ENCODE peak calls at places on chromosomes 7 and 10, in nine cellular contexts. One of them, this sample, is unnamed.

GRCh38 chr10:116653885-116654284 is 33.1 kb downstream of the PNLIPRP2 start:
- DNase-seq in fibroblast of lung: no peak
- DNase-seq in cardiac fibroblast: no peak
- DNase-seq in left ventricle myocardium inferior: no peak
- DNase-seq in endothelial cell: no peak
- DNase-seq in breast epithelium: no peak
- DNase-seq in AG04450: no peak
- DNase-seq in tibial artery: no peak
- DNase-seq in upper lobe of right lung: no peak
- DNase-seq in this sample: no peak

GRCh38 chr7:128105228-128106022 is 74.2 kb upstream of the LRRC4 start:
- DNase-seq in fibroblast of lung: no peak
- DNase-seq in cardiac fibroblast: no peak
- DNase-seq in left ventricle myocardium inferior: no peak
- DNase-seq in endothelial cell: no peak
- DNase-seq in breast epithelium: no peak
- DNase-seq in AG04450: no peak
- DNase-seq in tibial artery: no peak
- DNase-seq in upper lobe of right lung: peak
- DNase-seq in this sample: no peak

GRCh38 chr10:70673929-70674559 is 1.7 kb downstream of the ADAMTS14 start:
- DNase-seq in fibroblast of lung: no peak
- DNase-seq in cardiac fibroblast: no peak
- DNase-seq in left ventricle myocardium inferior: no peak
- DNase-seq in endothelial cell: no peak
- DNase-seq in breast epithelium: no peak
- DNase-seq in AG04450: no peak
- DNase-seq in tibial artery: no peak
- DNase-seq in upper lobe of right lung: no peak
- DNase-seq in this sample: no peak

GRCh38 chr7:110531186-110531585 is 559.7 kb upstream of the LRRN3 start:
- DNase-seq in fibroblast of lung: no peak
- DNase-seq in cardiac fibroblast: no peak
- DNase-seq in left ventricle myocardium inferior: no peak
- DNase-seq in endothelial cell: no peak
- DNase-seq in breast epithelium: no peak
- DNase-seq in AG04450: no peak
- DNase-seq in tibial artery: no peak
- DNase-seq in upper lobe of right lung: no peak
- DNase-seq in this sample: no peak

GRCh38 chr7:137909042-137909441 is 62.3 kb upstream of the DGKI start:
- DNase-seq in fibroblast of lung: peak
- DNase-seq in cardiac fibroblast: peak
- DNase-seq in left ventricle myocardium inferior: peak
- DNase-seq in endothelial cell: no peak
- DNase-seq in breast epithelium: no peak
- DNase-seq in AG04450: no peak
- DNase-seq in tibial artery: peak
- DNase-seq in upper lobe of right lung: no peak
- DNase-seq in this sample: no peak

GRCh38 chr10:74500806-74501205 is 325.6 kb upstream of the KAT6B start:
- DNase-seq in fibroblast of lung: peak
- DNase-seq in cardiac fibroblast: peak
- DNase-seq in left ventricle myocardium inferior: no peak
- DNase-seq in endothelial cell: no peak
- DNase-seq in breast epithelium: no peak
- DNase-seq in AG04450: peak
- DNase-seq in tibial artery: no peak
- DNase-seq in upper lobe of right lung: no peak
- DNase-seq in this sample: no peak

GRCh38 chr7:41940760-41941343 is 238.0 kb upstream of the INHBA start:
- DNase-seq in fibroblast of lung: peak
- DNase-seq in cardiac fibroblast: peak
- DNase-seq in left ventricle myocardium inferior: peak
- DNase-seq in endothelial cell: peak
- DNase-seq in breast epithelium: peak
- DNase-seq in AG04450: no peak
- DNase-seq in tibial artery: peak
- DNase-seq in upper lobe of right lung: peak
- DNase-seq in this sample: peak

GRCh38 chr10:124181656-124182055 is 88.3 kb upstream of the CHST15 start:
- DNase-seq in fibroblast of lung: no peak
- DNase-seq in cardiac fibroblast: no peak
- DNase-seq in left ventricle myocardium inferior: no peak
- DNase-seq in endothelial cell: no peak
- DNase-seq in breast epithelium: no peak
- DNase-seq in AG04450: no peak
- DNase-seq in tibial artery: no peak
- DNase-seq in upper lobe of right lung: no peak
- DNase-seq in this sample: no peak

GRCh38 chr7:155230169-155230593 is 67.5 kb upstream of the INSIG1 start:
- DNase-seq in fibroblast of lung: peak
- DNase-seq in cardiac fibroblast: peak
- DNase-seq in left ventricle myocardium inferior: peak
- DNase-seq in endothelial cell: no peak
- DNase-seq in breast epithelium: peak
- DNase-seq in AG04450: peak
- DNase-seq in tibial artery: no peak
- DNase-seq in upper lobe of right lung: no peak
- DNase-seq in this sample: no peak

GRCh38 chr10:77511498-77512218 is 126.0 kb downstream of the KCNMA1 start:
- DNase-seq in fibroblast of lung: no peak
- DNase-seq in cardiac fibroblast: no peak
- DNase-seq in left ventricle myocardium inferior: no peak
- DNase-seq in endothelial cell: no peak
- DNase-seq in breast epithelium: no peak
- DNase-seq in AG04450: no peak
- DNase-seq in tibial artery: no peak
- DNase-seq in upper lobe of right lung: no peak
- DNase-seq in this sample: no peak

GRCh38 chr10:70619271-70620019 is 16.9 kb upstream of the PRF1 start:
- DNase-seq in fibroblast of lung: peak
- DNase-seq in cardiac fibroblast: peak
- DNase-seq in left ventricle myocardium inferior: no peak
- DNase-seq in endothelial cell: no peak
- DNase-seq in breast epithelium: no peak
- DNase-seq in AG04450: no peak
- DNase-seq in tibial artery: no peak
- DNase-seq in upper lobe of right lung: no peak
- DNase-seq in this sample: no peak

GRCh38 chr10:24503627-24504320 is 219.9 kb downstream of the ARHGAP21 start:
- DNase-seq in fibroblast of lung: peak
- DNase-seq in cardiac fibroblast: peak
- DNase-seq in left ventricle myocardium inferior: no peak
- DNase-seq in endothelial cell: peak
- DNase-seq in breast epithelium: no peak
- DNase-seq in AG04450: peak
- DNase-seq in tibial artery: no peak
- DNase-seq in upper lobe of right lung: no peak
- DNase-seq in this sample: peak

GRCh38 chr7:131327049-131327625 is 539 bp upstream of the MKLN1 start:
- DNase-seq in fibroblast of lung: peak
- DNase-seq in cardiac fibroblast: peak
- DNase-seq in left ventricle myocardium inferior: no peak
- DNase-seq in endothelial cell: peak
- DNase-seq in breast epithelium: peak
- DNase-seq in AG04450: no peak
- DNase-seq in tibial artery: peak
- DNase-seq in upper lobe of right lung: no peak
- DNase-seq in this sample: no peak

GRCh38 chr10:18113881-18114280 is 26.3 kb upstream of the CACNB2 start:
- DNase-seq in fibroblast of lung: no peak
- DNase-seq in cardiac fibroblast: no peak
- DNase-seq in left ventricle myocardium inferior: no peak
- DNase-seq in endothelial cell: no peak
- DNase-seq in breast epithelium: no peak
- DNase-seq in AG04450: no peak
- DNase-seq in tibial artery: no peak
- DNase-seq in upper lobe of right lung: no peak
- DNase-seq in this sample: no peak

GRCh38 chr10:100101526-100102076 is 19.9 kb upstream of the CPN1 start:
- DNase-seq in fibroblast of lung: no peak
- DNase-seq in cardiac fibroblast: peak
- DNase-seq in left ventricle myocardium inferior: no peak
- DNase-seq in endothelial cell: no peak
- DNase-seq in breast epithelium: no peak
- DNase-seq in AG04450: no peak
- DNase-seq in tibial artery: no peak
- DNase-seq in upper lobe of right lung: no peak
- DNase-seq in this sample: no peak

GRCh38 chr10:124866812-124867211 is 65.2 kb downstream of the ABRAXAS2 start:
- DNase-seq in fibroblast of lung: no peak
- DNase-seq in cardiac fibroblast: no peak
- DNase-seq in left ventricle myocardium inferior: no peak
- DNase-seq in endothelial cell: no peak
- DNase-seq in breast epithelium: no peak
- DNase-seq in AG04450: no peak
- DNase-seq in tibial artery: no peak
- DNase-seq in upper lobe of right lung: no peak
- DNase-seq in this sample: no peak

GRCh38 chr10:13891542-13892431 is 305.0 kb downstream of the PRPF18 start:
- DNase-seq in fibroblast of lung: no peak
- DNase-seq in cardiac fibroblast: peak
- DNase-seq in left ventricle myocardium inferior: peak
- DNase-seq in endothelial cell: peak
- DNase-seq in breast epithelium: no peak
- DNase-seq in AG04450: no peak
- DNase-seq in tibial artery: no peak
- DNase-seq in upper lobe of right lung: peak
- DNase-seq in this sample: peak

GRCh38 chr7:7731732-7732131 is 13.3 kb upstream of the RPA3 start:
- DNase-seq in fibroblast of lung: no peak
- DNase-seq in cardiac fibroblast: no peak
- DNase-seq in left ventricle myocardium inferior: no peak
- DNase-seq in endothelial cell: no peak
- DNase-seq in breast epithelium: no peak
- DNase-seq in AG04450: no peak
- DNase-seq in tibial artery: no peak
- DNase-seq in upper lobe of right lung: no peak
- DNase-seq in this sample: no peak

GRCh38 chr7:99694201-99694911 is 14.6 kb upstream of the CYP3A5 start:
- DNase-seq in fibroblast of lung: no peak
- DNase-seq in cardiac fibroblast: no peak
- DNase-seq in left ventricle myocardium inferior: no peak
- DNase-seq in endothelial cell: no peak
- DNase-seq in breast epithelium: no peak
- DNase-seq in AG04450: no peak
- DNase-seq in tibial artery: no peak
- DNase-seq in upper lobe of right lung: no peak
- DNase-seq in this sample: no peak

GRCh38 chr10:91613411-91614253 is 19.2 kb downstream of the PPP1R3C start:
- DNase-seq in fibroblast of lung: peak
- DNase-seq in cardiac fibroblast: peak
- DNase-seq in left ventricle myocardium inferior: no peak
- DNase-seq in endothelial cell: no peak
- DNase-seq in breast epithelium: no peak
- DNase-seq in AG04450: peak
- DNase-seq in tibial artery: no peak
- DNase-seq in upper lobe of right lung: no peak
- DNase-seq in this sample: no peak

GRCh38 chr10:52172581-52172980 is 141.5 kb upstream of the DKK1 start:
- DNase-seq in fibroblast of lung: peak
- DNase-seq in cardiac fibroblast: peak
- DNase-seq in left ventricle myocardium inferior: no peak
- DNase-seq in endothelial cell: no peak
- DNase-seq in breast epithelium: no peak
- DNase-seq in AG04450: no peak
- DNase-seq in tibial artery: no peak
- DNase-seq in upper lobe of right lung: no peak
- DNase-seq in this sample: no peak
- TF ChIP-seq CTCF in fibroblast of lung: peak
- TF ChIP-seq CTCF in cardiac fibroblast: peak
- TF ChIP-seq CTCF in left ventricle myocardium inferior: peak
- TF ChIP-seq CTCF in endothelial cell: no peak
- TF ChIP-seq CTCF in breast epithelium: no peak
- TF ChIP-seq CTCF in AG04450: peak
- TF ChIP-seq CTCF in tibial artery: no peak
- TF ChIP-seq CTCF in upper lobe of right lung: peak
- TF ChIP-seq CTCF in this sample: peak

DNA sequence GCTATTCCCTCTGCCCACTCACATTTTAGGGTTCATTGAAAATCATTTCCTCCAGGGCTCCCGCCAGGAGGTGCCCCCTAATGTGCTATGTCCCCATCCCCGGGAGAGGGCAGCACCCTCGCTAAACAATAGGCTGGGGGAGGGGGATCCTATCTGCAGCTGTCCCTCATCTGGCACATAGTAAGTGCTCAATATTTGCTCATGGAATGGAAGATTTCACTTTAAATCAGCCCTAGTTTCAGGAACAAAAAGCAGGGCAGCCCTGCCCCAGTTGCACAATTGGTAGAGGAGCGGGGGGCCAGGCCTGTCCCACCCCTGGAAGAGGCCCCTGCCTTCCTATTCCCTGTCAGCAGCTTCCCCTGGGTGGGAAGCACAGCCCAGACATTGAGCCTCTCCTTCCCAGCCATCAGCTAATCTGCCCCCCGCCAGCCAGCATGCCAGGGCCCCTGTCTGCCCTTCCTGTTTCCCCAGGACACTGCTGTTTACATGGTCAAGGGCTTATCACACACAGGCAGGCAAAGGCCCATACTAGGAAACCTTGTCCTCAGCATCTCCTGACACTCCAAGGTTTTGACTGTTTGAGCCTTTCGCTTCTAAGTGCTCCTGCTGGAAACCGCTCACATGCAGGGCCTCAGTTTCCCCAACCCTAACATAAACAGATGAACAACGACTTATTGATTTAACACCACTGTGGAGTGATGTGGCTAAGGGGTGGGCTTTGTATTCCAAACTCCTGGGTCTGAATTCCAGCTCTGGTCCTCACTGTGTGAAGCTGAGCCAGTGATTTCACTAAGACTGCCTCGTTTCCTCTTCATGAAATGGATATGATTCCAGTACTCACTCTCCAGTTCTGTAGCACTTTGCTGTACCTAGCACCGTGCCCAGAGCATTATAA is 130.7 kb upstream of the ZMIZ1 start:
- DNase-seq in fibroblast of lung: no peak
- DNase-seq in cardiac fibroblast: peak
- DNase-seq in left ventricle myocardium inferior: no peak
- DNase-seq in endothelial cell: peak
- DNase-seq in breast epithelium: no peak
- DNase-seq in AG04450: no peak
- DNase-seq in tibial artery: no peak
- DNase-seq in upper lobe of right lung: peak
- DNase-seq in this sample: no peak
- TF ChIP-seq CTCF in fibroblast of lung: no peak
- TF ChIP-seq CTCF in cardiac fibroblast: no peak
- TF ChIP-seq CTCF in left ventricle myocardium inferior: no peak
- TF ChIP-seq CTCF in endothelial cell: no peak
- TF ChIP-seq CTCF in breast epithelium: no peak
- TF ChIP-seq CTCF in AG04450: no peak
- TF ChIP-seq CTCF in tibial artery: peak
- TF ChIP-seq CTCF in upper lobe of right lung: peak
- TF ChIP-seq CTCF in this sample: peak

GRCh38 chr10:68212721-68213352 is 19.1 kb downstream of the ATOH7 start:
- DNase-seq in fibroblast of lung: peak
- DNase-seq in cardiac fibroblast: peak
- DNase-seq in left ventricle myocardium inferior: no peak
- DNase-seq in endothelial cell: no peak
- DNase-seq in breast epithelium: no peak
- DNase-seq in AG04450: no peak
- DNase-seq in tibial artery: no peak
- DNase-seq in upper lobe of right lung: no peak
- DNase-seq in this sample: no peak
- TF ChIP-seq CTCF in fibroblast of lung: peak
- TF ChIP-seq CTCF in cardiac fibroblast: peak
- TF ChIP-seq CTCF in left ventricle myocardium inferior: peak
- TF ChIP-seq CTCF in endothelial cell: peak
- TF ChIP-seq CTCF in breast epithelium: peak
- TF ChIP-seq CTCF in AG04450: peak
- TF ChIP-seq CTCF in tibial artery: peak
- TF ChIP-seq CTCF in upper lobe of right lung: peak
- TF ChIP-seq CTCF in this sample: peak

GRCh38 chr10:46544989-46545791 is 11.3 kb downstream of the GPRIN2 start:
- DNase-seq in fibroblast of lung: no peak
- DNase-seq in cardiac fibroblast: peak
- DNase-seq in left ventricle myocardium inferior: peak
- DNase-seq in endothelial cell: no peak
- DNase-seq in breast epithelium: no peak
- DNase-seq in AG04450: no peak
- DNase-seq in tibial artery: peak
- DNase-seq in upper lobe of right lung: peak
- DNase-seq in this sample: peak
- TF ChIP-seq CTCF in fibroblast of lung: peak
- TF ChIP-seq CTCF in cardiac fibroblast: peak
- TF ChIP-seq CTCF in left ventricle myocardium inferior: peak
- TF ChIP-seq CTCF in endothelial cell: peak
- TF ChIP-seq CTCF in breast epithelium: no peak
- TF ChIP-seq CTCF in AG04450: peak
- TF ChIP-seq CTCF in tibial artery: no peak
- TF ChIP-seq CTCF in upper lobe of right lung: peak
- TF ChIP-seq CTCF in this sample: peak